ENCODE peak calls at places on chromosomes 2 and 18, in six cellular contexts. S is left lung; I is sciatic nerve; J is GM12878; W is activated T-cell treated with anti-CD3 and anti-CD28 coated beads, Interleukin-2, amount 50 U/mL, for 4 hours; D is stimulated activated naive CD8-positive, alpha-beta T cell treated with anti-CD3 and anti-CD28 coated beads, Interleukin-15, amount 100 ng/mL, for 72 hours. L is an unnamed sample.

GRCh38 chr2:25230626-25231311 is 62.4 kb upstream of the POMC start:
- ATAC-seq in S (peak), I (no peak), J (no peak), W (no peak), D (no peak), L (no peak)

GRCh38 chr2:126657636-126658315 is 1.8 kb downstream of the GYPC start:
- ATAC-seq in S (peak), I (peak), J (peak), W (peak), D (peak), L (peak)

GRCh38 chr2:29106980-29107388 is 8.2 kb upstream of the CLIP4 start:
- ATAC-seq in S (no peak), I (peak), J (no peak), W (no peak), D (no peak), L (no peak)

GRCh38 chr18:56973487-56973886 is 173.4 kb upstream of the BOD1L2 start:
- ATAC-seq in S (no peak), I (no peak), J (no peak), W (no peak), D (no peak), L (no peak)

GRCh38 chr2:54968561-54969218 is 81.6 kb downstream of the RTN4 start:
- ATAC-seq in S (no peak), I (no peak), J (no peak), W (no peak), D (no peak), L (no peak)

GRCh38 chr2:186641807-186642321 is 52.0 kb upstream of the FAM171B start:
- ATAC-seq in S (peak), I (peak), J (peak), W (peak), D (peak), L (peak)

GRCh38 chr2:27869763-27870162 is 20.4 kb downstream of the RBKS start:
- ATAC-seq in S (no peak), I (no peak), J (no peak), W (no peak), D (no peak), L (no peak)

GRCh38 chr2:37343537-37344434 is 644 bp upstream of the QPCT start:
- ATAC-seq in S (peak), I (peak), J (peak), W (no peak), D (no peak), L (no peak)

GRCh38 chr2:176088048-176088936 is 4.2 kb upstream of the HOXD13 start:
- ATAC-seq in S (peak), I (peak), J (peak), W (peak), D (no peak), L (no peak)

GRCh38 chr2:215748446-215748845 is 264.9 kb downstream of the MREG start:
- ATAC-seq in S (peak), I (peak), J (no peak), W (no peak), D (no peak), L (no peak)

GRCh38 chr2:85933753-85934594 is 45.2 kb upstream of the ST3GAL5 start:
- ATAC-seq in S (peak), I (no peak), J (peak), W (peak), D (peak), L (peak)

GRCh38 chr2:225471492-225471891 is 72.0 kb downstream of the NYAP2 start:
- ATAC-seq in S (peak), I (no peak), J (no peak), W (no peak), D (no peak), L (no peak)

GRCh38 chr2:158266106-158266505 is 164.4 kb downstream of the UPP2 start:
- ATAC-seq in S (no peak), I (no peak), J (no peak), W (no peak), D (no peak), L (no peak)

GRCh38 chr18:52874774-52875173 is 534.8 kb downstream of the DCC start:
- ATAC-seq in S (no peak), I (no peak), J (no peak), W (no peak), D (no peak), L (no peak)

GRCh38 chr2:112055833-112056625 is 960 bp downstream of the TMEM87B start:
- ATAC-seq in S (peak), I (peak), J (peak), W (no peak), D (no peak), L (no peak)

GRCh38 chr2:231118122-231118942 is 6.5 kb downstream of the HTR2B start:
- ATAC-seq in S (peak), I (no peak), J (peak), W (no peak), D (no peak), L (no peak)

GRCh38 chr2:12617366-12617765 is 99.4 kb upstream of the TRIB2 start:
- ATAC-seq in S (no peak), I (no peak), J (peak), W (no peak), D (no peak), L (no peak)

GRCh38 chr2:183117226-183117625 is 7.0 kb upstream of the NUP35 start:
- ATAC-seq in S (no peak), I (no peak), J (no peak), W (no peak), D (no peak), L (no peak)

GRCh38 chr18:46054956-46055831 is 16.9 kb downstream of the PSTPIP2 start:
- ATAC-seq in S (no peak), I (no peak), J (peak), W (peak), D (peak), L (peak)

GRCh38 chr2:3443685-3444084 is 64.2 kb downstream of the TRAPPC12 start:
- ATAC-seq in S (no peak), I (no peak), J (no peak), W (no peak), D (no peak), L (no peak)

GRCh38 chr2:118974103-118974911 is 32.3 kb downstream of the MARCO start:
- ATAC-seq in S (peak), I (no peak), J (no peak), W (no peak), D (no peak), L (no peak)

GRCh38 chr2:66481100-66481549 is 46.2 kb downstream of the MEIS1 start:
- ATAC-seq in S (peak), I (no peak), J (no peak), W (no peak), D (no peak), L (no peak)

L was measured in activated T-helper 17 cell treated with anti-CD3 and anti-CD28 coated beads, Interleukin-2, amount 50 U/mL, for 72 hours.